ENCODE peak calls at places on chromosome X, in nine cellular contexts. One of them, this sample, is unnamed.
A peak's percentile ranks its signal among the peaks of the same experiment; 100 is the strongest.

GRCh38 chrX:74232859-74233258 is 71.1 kb upstream of the ZCCHC13 start:
- DNase-seq in AG10803: peak; percentile 18
- DNase-seq in HFF-Myc: no peak
- DNase-seq in fibroblast of lung: peak; percentile 39
- DNase-seq in sigmoid colon: no peak
- DNase-seq in thoracic aorta: no peak
- DNase-seq in progenitor cell of endocrine pancreas: no peak
- DNase-seq in GM10248: no peak
- DNase-seq in cardiac muscle cell: peak; percentile 51
- DNase-seq in this sample: no peak

GRCh38 chrX:136199365-136199764 is 51.8 kb downstream of the MAP7D3 start:
- DNase-seq in AG10803: no peak
- DNase-seq in HFF-Myc: no peak
- DNase-seq in fibroblast of lung: peak; percentile 65
- DNase-seq in sigmoid colon: no peak
- DNase-seq in thoracic aorta: no peak
- DNase-seq in progenitor cell of endocrine pancreas: no peak
- DNase-seq in GM10248: no peak
- DNase-seq in cardiac muscle cell: no peak
- DNase-seq in this sample: no peak

GRCh38 chrX:118807151-118808017 is 16.2 kb upstream of the ZCCHC12 start:
- DNase-seq in AG10803: peak; percentile 55
- DNase-seq in HFF-Myc: peak; percentile 9
- DNase-seq in fibroblast of lung: peak; percentile 24
- DNase-seq in sigmoid colon: no peak
- DNase-seq in thoracic aorta: no peak
- DNase-seq in progenitor cell of endocrine pancreas: no peak
- DNase-seq in GM10248: peak; percentile 43
- DNase-seq in cardiac muscle cell: peak; percentile 68
- DNase-seq in this sample: no peak

GRCh38 chrX:19682712-19683331 is 167.5 kb upstream of the MAP3K15 start:
- DNase-seq in AG10803: peak; percentile 95
- DNase-seq in HFF-Myc: peak; percentile 67
- DNase-seq in fibroblast of lung: peak; percentile 94
- DNase-seq in sigmoid colon: peak; percentile 80
- DNase-seq in thoracic aorta: no peak
- DNase-seq in progenitor cell of endocrine pancreas: no peak
- DNase-seq in GM10248: peak; percentile 34
- DNase-seq in cardiac muscle cell: peak; percentile 95
- DNase-seq in this sample: peak; percentile 82

GRCh38 chrX:97234471-97235097 is 350.9 kb downstream of the RPA4 start:
- DNase-seq in AG10803: no peak
- DNase-seq in HFF-Myc: no peak
- DNase-seq in fibroblast of lung: no peak
- DNase-seq in sigmoid colon: no peak
- DNase-seq in thoracic aorta: no peak
- DNase-seq in progenitor cell of endocrine pancreas: no peak
- DNase-seq in GM10248: peak; percentile 48
- DNase-seq in cardiac muscle cell: no peak
- DNase-seq in this sample: no peak

GRCh38 chrX:15301924-15302323 is 13.5 kb downstream of the ASB11 start:
- DNase-seq in AG10803: peak; percentile 40
- DNase-seq in HFF-Myc: no peak
- DNase-seq in fibroblast of lung: no peak
- DNase-seq in sigmoid colon: peak; percentile 81
- DNase-seq in thoracic aorta: peak; percentile 3
- DNase-seq in progenitor cell of endocrine pancreas: no peak
- DNase-seq in GM10248: no peak
- DNase-seq in cardiac muscle cell: peak; percentile 36
- DNase-seq in this sample: peak; percentile 75

GRCh38 chrX:128020701-128021100 is 31.5 kb downstream of the ACTRT1 start:
- DNase-seq in AG10803: no peak
- DNase-seq in HFF-Myc: no peak
- DNase-seq in fibroblast of lung: peak; percentile 40
- DNase-seq in sigmoid colon: no peak
- DNase-seq in thoracic aorta: no peak
- DNase-seq in progenitor cell of endocrine pancreas: no peak
- DNase-seq in GM10248: no peak
- DNase-seq in cardiac muscle cell: peak; percentile 0
- DNase-seq in this sample: no peak

GRCh38 chrX:39779952-39780783 is 317.6 kb downstream of the BCOR start:
- DNase-seq in AG10803: no peak
- DNase-seq in HFF-Myc: no peak
- DNase-seq in fibroblast of lung: no peak
- DNase-seq in sigmoid colon: no peak
- DNase-seq in thoracic aorta: no peak
- DNase-seq in progenitor cell of endocrine pancreas: no peak
- DNase-seq in GM10248: no peak
- DNase-seq in cardiac muscle cell: no peak
- DNase-seq in this sample: no peak

GRCh38 chrX:125710403-125711062 is 390.9 kb downstream of the TEX13C start:
- DNase-seq in AG10803: no peak
- DNase-seq in HFF-Myc: no peak
- DNase-seq in fibroblast of lung: no peak
- DNase-seq in sigmoid colon: no peak
- DNase-seq in thoracic aorta: no peak
- DNase-seq in progenitor cell of endocrine pancreas: no peak
- DNase-seq in GM10248: no peak
- DNase-seq in cardiac muscle cell: no peak
- DNase-seq in this sample: no peak

GRCh38 chrX:17374619-17375360 is at the start of gene NHS:
- DNase-seq in AG10803: peak; percentile 78
- DNase-seq in HFF-Myc: no peak
- DNase-seq in fibroblast of lung: peak; percentile 75
- DNase-seq in sigmoid colon: peak; percentile 89
- DNase-seq in thoracic aorta: no peak
- DNase-seq in progenitor cell of endocrine pancreas: peak; percentile 86
- DNase-seq in GM10248: no peak
- DNase-seq in cardiac muscle cell: peak; percentile 83
- DNase-seq in this sample: peak; percentile 63

GRCh38 chrX:9626379-9626778 is 139.3 kb downstream of the GPR143 start:
- DNase-seq in AG10803: peak; percentile 25
- DNase-seq in HFF-Myc: no peak
- DNase-seq in fibroblast of lung: peak; percentile 53
- DNase-seq in sigmoid colon: no peak
- DNase-seq in thoracic aorta: no peak
- DNase-seq in progenitor cell of endocrine pancreas: no peak
- DNase-seq in GM10248: no peak
- DNase-seq in cardiac muscle cell: no peak
- DNase-seq in this sample: no peak

GRCh38 chrX:33045245-33045644 is 166.1 kb downstream of the DMD start:
- DNase-seq in AG10803: no peak
- DNase-seq in HFF-Myc: no peak
- DNase-seq in fibroblast of lung: no peak
- DNase-seq in sigmoid colon: no peak
- DNase-seq in thoracic aorta: no peak
- DNase-seq in progenitor cell of endocrine pancreas: no peak
- DNase-seq in GM10248: no peak
- DNase-seq in cardiac muscle cell: no peak
- DNase-seq in this sample: no peak

GRCh38 chrX:150507251-150507856 is 61.1 kb upstream of the MTM1 start:
- DNase-seq in AG10803: peak; percentile 14
- DNase-seq in HFF-Myc: no peak
- DNase-seq in fibroblast of lung: peak; percentile 18
- DNase-seq in sigmoid colon: no peak
- DNase-seq in thoracic aorta: no peak
- DNase-seq in progenitor cell of endocrine pancreas: no peak
- DNase-seq in GM10248: no peak
- DNase-seq in cardiac muscle cell: no peak
- DNase-seq in this sample: no peak

GRCh38 chrX:120302434-120302833 is 8.8 kb downstream of the TMEM255A start:
- DNase-seq in AG10803: no peak
- DNase-seq in HFF-Myc: no peak
- DNase-seq in fibroblast of lung: no peak
- DNase-seq in sigmoid colon: no peak
- DNase-seq in thoracic aorta: no peak
- DNase-seq in progenitor cell of endocrine pancreas: no peak
- DNase-seq in GM10248: peak; percentile 27
- DNase-seq in cardiac muscle cell: no peak
- DNase-seq in this sample: no peak

GRCh38 chrX:84634201-84634782 is 132.0 kb upstream of the HDX start:
- DNase-seq in AG10803: no peak
- DNase-seq in HFF-Myc: no peak
- DNase-seq in fibroblast of lung: no peak
- DNase-seq in sigmoid colon: no peak
- DNase-seq in thoracic aorta: no peak
- DNase-seq in progenitor cell of endocrine pancreas: no peak
- DNase-seq in GM10248: no peak
- DNase-seq in cardiac muscle cell: no peak
- DNase-seq in this sample: no peak

GRCh38 chrX:9494806-9495205 is 29.9 kb downstream of the TBL1X start:
- DNase-seq in AG10803: peak; percentile 43
- DNase-seq in HFF-Myc: no peak
- DNase-seq in fibroblast of lung: peak; percentile 13
- DNase-seq in sigmoid colon: peak; percentile 77
- DNase-seq in thoracic aorta: no peak
- DNase-seq in progenitor cell of endocrine pancreas: no peak
- DNase-seq in GM10248: no peak
- DNase-seq in cardiac muscle cell: peak; percentile 76
- DNase-seq in this sample: no peak

GRCh38 chrX:131792789-131793462 is 230.2 kb upstream of the STK26 start:
- DNase-seq in AG10803: peak; percentile 42
- DNase-seq in HFF-Myc: no peak
- DNase-seq in fibroblast of lung: peak; percentile 81
- DNase-seq in sigmoid colon: peak; percentile 95
- DNase-seq in thoracic aorta: no peak
- DNase-seq in progenitor cell of endocrine pancreas: no peak
- DNase-seq in GM10248: no peak
- DNase-seq in cardiac muscle cell: no peak
- DNase-seq in this sample: peak; percentile 82

GRCh38 chrX:149961572-149961971 is 23.3 kb upstream of the EOLA2 start:
- DNase-seq in AG10803: no peak
- DNase-seq in HFF-Myc: no peak
- DNase-seq in fibroblast of lung: no peak
- DNase-seq in sigmoid colon: no peak
- DNase-seq in thoracic aorta: no peak
- DNase-seq in progenitor cell of endocrine pancreas: no peak
- DNase-seq in GM10248: no peak
- DNase-seq in cardiac muscle cell: no peak
- DNase-seq in this sample: no peak

GRCh38 chrX:135112743-135113142 is 7.6 kb downstream of the ETDB start:
- DNase-seq in AG10803: no peak
- DNase-seq in HFF-Myc: no peak
- DNase-seq in fibroblast of lung: no peak
- DNase-seq in sigmoid colon: no peak
- DNase-seq in thoracic aorta: no peak
- DNase-seq in progenitor cell of endocrine pancreas: no peak
- DNase-seq in GM10248: no peak
- DNase-seq in cardiac muscle cell: no peak
- DNase-seq in this sample: no peak
- TF ChIP-seq CTCF in AG10803: no peak
- TF ChIP-seq CTCF in HFF-Myc: no peak
- TF ChIP-seq CTCF in fibroblast of lung: no peak
- TF ChIP-seq CTCF in sigmoid colon: no peak
- TF ChIP-seq CTCF in thoracic aorta: no peak
- TF ChIP-seq CTCF in progenitor cell of endocrine pancreas: no peak
- TF ChIP-seq CTCF in GM10248: no peak
- TF ChIP-seq CTCF in cardiac muscle cell: no peak
- TF ChIP-seq CTCF in this sample: no peak

DNA sequence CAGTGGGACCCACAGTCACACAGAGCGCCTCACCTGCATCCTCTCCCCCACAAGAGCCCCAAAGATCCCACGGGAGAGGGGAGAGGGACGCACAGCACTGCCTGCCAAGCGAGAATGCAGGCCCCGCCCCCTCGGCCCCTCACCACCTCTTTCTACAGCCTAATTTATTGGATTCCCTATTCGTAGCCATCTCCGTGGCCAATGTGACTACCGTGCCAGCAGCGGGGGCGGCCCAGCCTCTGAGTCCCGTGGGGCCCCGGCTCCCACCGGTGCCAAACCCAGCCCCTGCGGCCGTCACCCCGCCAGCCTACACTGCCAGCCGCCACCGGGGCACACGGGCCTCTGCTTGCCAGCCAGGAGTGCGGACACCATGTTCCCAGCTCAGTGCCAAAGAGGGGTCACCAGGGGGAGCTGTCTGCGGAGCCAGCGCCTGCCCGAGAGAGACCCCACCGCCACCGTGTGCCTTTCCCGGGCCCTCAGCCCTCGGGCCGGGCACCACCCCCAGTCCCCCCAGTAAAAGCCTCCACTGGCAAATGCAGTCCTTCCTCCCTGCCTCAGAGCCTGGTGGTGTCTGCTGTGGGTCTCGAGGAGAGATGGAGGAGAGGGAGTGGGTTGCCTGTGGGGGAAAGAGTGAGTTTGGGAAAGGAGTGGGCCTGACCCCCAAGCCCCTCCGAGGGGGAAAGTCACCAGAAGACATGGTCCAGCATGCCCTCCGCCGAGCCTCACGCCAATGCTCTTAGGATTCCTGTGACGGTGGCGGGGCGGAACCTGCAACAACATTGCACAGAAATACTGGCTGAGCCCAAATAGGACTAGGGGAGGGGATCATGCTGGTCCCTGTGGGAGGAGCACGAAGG is 19.6 kb upstream of the PLXNB3 start:
- DNase-seq in AG10803: no peak
- DNase-seq in HFF-Myc: no peak
- DNase-seq in fibroblast of lung: no peak
- DNase-seq in sigmoid colon: peak; percentile 76
- DNase-seq in thoracic aorta: no peak
- DNase-seq in progenitor cell of endocrine pancreas: no peak
- DNase-seq in GM10248: no peak
- DNase-seq in cardiac muscle cell: no peak
- DNase-seq in this sample: no peak
- TF ChIP-seq CTCF in AG10803: no peak
- TF ChIP-seq CTCF in HFF-Myc: peak; percentile 24
- TF ChIP-seq CTCF in fibroblast of lung: peak; percentile 37
- TF ChIP-seq CTCF in sigmoid colon: no peak
- TF ChIP-seq CTCF in thoracic aorta: no peak
- TF ChIP-seq CTCF in progenitor cell of endocrine pancreas: peak; percentile 44
- TF ChIP-seq CTCF in GM10248: no peak
- TF ChIP-seq CTCF in cardiac muscle cell: no peak
- TF ChIP-seq CTCF in this sample: no peak

DNA sequence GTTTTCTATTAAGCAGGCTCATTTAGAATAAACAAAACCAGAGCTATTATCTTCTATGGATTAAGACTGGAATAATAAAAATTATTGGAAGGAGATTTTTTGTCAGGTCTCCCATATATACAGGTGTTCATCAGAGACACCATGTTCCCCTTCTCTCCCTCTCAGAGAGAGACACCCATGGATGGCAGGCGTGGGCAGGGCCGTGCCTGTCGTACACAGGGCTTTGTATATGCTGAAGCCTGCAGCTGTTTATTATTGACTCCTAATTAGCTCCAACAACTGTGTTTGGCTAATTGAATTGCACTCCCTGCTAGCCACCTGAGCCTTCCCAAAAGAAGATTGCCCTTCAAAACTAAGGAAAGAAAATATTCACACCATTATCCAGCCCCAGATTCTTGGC is 81.6 kb downstream of the GK start:
- DNase-seq in AG10803: no peak
- DNase-seq in HFF-Myc: no peak
- DNase-seq in fibroblast of lung: no peak
- DNase-seq in sigmoid colon: no peak
- DNase-seq in thoracic aorta: no peak
- DNase-seq in progenitor cell of endocrine pancreas: no peak
- DNase-seq in GM10248: no peak
- DNase-seq in cardiac muscle cell: no peak
- DNase-seq in this sample: no peak
- TF ChIP-seq CTCF in AG10803: no peak
- TF ChIP-seq CTCF in HFF-Myc: no peak
- TF ChIP-seq CTCF in fibroblast of lung: no peak
- TF ChIP-seq CTCF in sigmoid colon: no peak
- TF ChIP-seq CTCF in thoracic aorta: no peak
- TF ChIP-seq CTCF in progenitor cell of endocrine pancreas: no peak
- TF ChIP-seq CTCF in GM10248: no peak
- TF ChIP-seq CTCF in cardiac muscle cell: no peak
- TF ChIP-seq CTCF in this sample: no peak

GRCh38 chrX:140510306-140510676 is 5.4 kb upstream of the SOX3 start:
- DNase-seq in AG10803: no peak
- DNase-seq in HFF-Myc: no peak
- DNase-seq in fibroblast of lung: no peak
- DNase-seq in sigmoid colon: no peak
- DNase-seq in thoracic aorta: no peak
- DNase-seq in progenitor cell of endocrine pancreas: no peak
- DNase-seq in GM10248: no peak
- DNase-seq in cardiac muscle cell: no peak
- DNase-seq in this sample: no peak
- TF ChIP-seq CTCF in AG10803: no peak
- TF ChIP-seq CTCF in HFF-Myc: no peak
- TF ChIP-seq CTCF in fibroblast of lung: no peak
- TF ChIP-seq CTCF in sigmoid colon: no peak
- TF ChIP-seq CTCF in thoracic aorta: no peak
- TF ChIP-seq CTCF in progenitor cell of endocrine pancreas: peak; percentile 49
- TF ChIP-seq CTCF in GM10248: no peak
- TF ChIP-seq CTCF in cardiac muscle cell: no peak
- TF ChIP-seq CTCF in this sample: no peak